ENCODE peak calls at places on chromosomes 13 and 19, in five cellular contexts. One of them, this sample, is unnamed.

GRCh38 chr19:873084-874019 is 13.9 kb downstream of the CFD start:
- DNase-seq in right lobe of liver: no peak
- DNase-seq in amniotic stem cell: no peak
- DNase-seq in activated CD4-positive, alpha-beta T cell treated with anti-CD3 and anti-CD28 coated beads for 48 hours: peak
- DNase-seq in neural progenitor cell: peak
- DNase-seq in this sample: no peak

GRCh38 chr13:27036236-27036981 is 135.2 kb downstream of the USP12 start:
- DNase-seq in activated CD4-positive, alpha-beta T cell treated with anti-CD3 and anti-CD28 coated beads for 48 hours: no peak
- DNase-seq in right lobe of liver: no peak
- DNase-seq in neural progenitor cell: no peak
- DNase-seq in amniotic stem cell: no peak
- DNase-seq in this sample: peak

GRCh38 chr13:101590479-101590878 is 138.0 kb downstream of the ITGBL1 start:
- DNase-seq in right lobe of liver: no peak
- DNase-seq in activated CD4-positive, alpha-beta T cell treated with anti-CD3 and anti-CD28 coated beads for 48 hours: no peak
- DNase-seq in amniotic stem cell: no peak
- DNase-seq in neural progenitor cell: no peak
- DNase-seq in this sample: no peak

GRCh38 chr13:31044658-31045620 is 112.5 kb downstream of the TEX26 start:
- DNase-seq in amniotic stem cell: no peak
- DNase-seq in activated CD4-positive, alpha-beta T cell treated with anti-CD3 and anti-CD28 coated beads for 48 hours: peak
- DNase-seq in neural progenitor cell: no peak
- DNase-seq in right lobe of liver: no peak
- DNase-seq in this sample: no peak

GRCh38 chr13:51912091-51912490 is 50.3 kb downstream of the CCDC70 start:
- DNase-seq in amniotic stem cell: no peak
- DNase-seq in neural progenitor cell: no peak
- DNase-seq in activated CD4-positive, alpha-beta T cell treated with anti-CD3 and anti-CD28 coated beads for 48 hours: no peak
- DNase-seq in right lobe of liver: no peak
- DNase-seq in this sample: peak

GRCh38 chr13:57724486-57725272 is 93.1 kb downstream of the PCDH17 start:
- DNase-seq in neural progenitor cell: peak
- DNase-seq in right lobe of liver: no peak
- DNase-seq in amniotic stem cell: no peak
- DNase-seq in activated CD4-positive, alpha-beta T cell treated with anti-CD3 and anti-CD28 coated beads for 48 hours: no peak
- DNase-seq in this sample: no peak

GRCh38 chr19:51139299-51140018 is 2.6 kb upstream of the SIGLEC7 start:
- DNase-seq in right lobe of liver: no peak
- DNase-seq in neural progenitor cell: no peak
- DNase-seq in amniotic stem cell: no peak
- DNase-seq in activated CD4-positive, alpha-beta T cell treated with anti-CD3 and anti-CD28 coated beads for 48 hours: no peak
- DNase-seq in this sample: peak

GRCh38 chr19:16198363-16198636 is 589 bp downstream of the AP1M1 start:
- DNase-seq in activated CD4-positive, alpha-beta T cell treated with anti-CD3 and anti-CD28 coated beads for 48 hours: no peak
- DNase-seq in neural progenitor cell: no peak
- DNase-seq in right lobe of liver: peak
- DNase-seq in amniotic stem cell: no peak
- DNase-seq in this sample: peak

GRCh38 chr13:37747071-37747612 is 122.4 kb downstream of the TRPC4 start:
- DNase-seq in activated CD4-positive, alpha-beta T cell treated with anti-CD3 and anti-CD28 coated beads for 48 hours: no peak
- DNase-seq in right lobe of liver: no peak
- DNase-seq in neural progenitor cell: no peak
- DNase-seq in amniotic stem cell: peak
- DNase-seq in this sample: no peak

GRCh38 chr13:51125495-51126226 is 14.6 kb upstream of the C13orf42 start:
- DNase-seq in neural progenitor cell: peak
- DNase-seq in amniotic stem cell: peak
- DNase-seq in right lobe of liver: peak
- DNase-seq in activated CD4-positive, alpha-beta T cell treated with anti-CD3 and anti-CD28 coated beads for 48 hours: peak
- DNase-seq in this sample: peak

GRCh38 chr13:90389537-90389936 is 958.0 kb upstream of the MIR17HG start:
- DNase-seq in activated CD4-positive, alpha-beta T cell treated with anti-CD3 and anti-CD28 coated beads for 48 hours: no peak
- DNase-seq in right lobe of liver: no peak
- DNase-seq in neural progenitor cell: no peak
- DNase-seq in amniotic stem cell: no peak
- DNase-seq in this sample: no peak

GRCh38 chr13:65907656-65908441 is 1322.3 kb downstream of the PCDH9 start:
- DNase-seq in right lobe of liver: no peak
- DNase-seq in activated CD4-positive, alpha-beta T cell treated with anti-CD3 and anti-CD28 coated beads for 48 hours: no peak
- DNase-seq in amniotic stem cell: no peak
- DNase-seq in neural progenitor cell: no peak
- DNase-seq in this sample: no peak